ENCODE peak calls at places on chromosomes 4 and X, in six cellular contexts. One of them, this sample, is unnamed.
A peak's percentile ranks its signal among the peaks of the same experiment; 100 is the strongest.

GRCh38 chr4:118018381-118018780 is 15.9 kb upstream of the NDST3 start:
- DNase-seq in CD4-positive, alpha-beta memory T cell: no peak
- DNase-seq in psoas muscle: no peak
- DNase-seq in GM23248: no peak
- DNase-seq in thoracic aorta: no peak
- DNase-seq in OCI-LY7: no peak
- DNase-seq in this sample: no peak

GRCh38 chr4:114091546-114091945 is 112.1 kb upstream of the ARSJ start:
- DNase-seq in GM23248: no peak
- DNase-seq in thoracic aorta: no peak
- DNase-seq in psoas muscle: no peak
- DNase-seq in OCI-LY7: no peak
- DNase-seq in CD4-positive, alpha-beta memory T cell: no peak
- DNase-seq in this sample: no peak

GRCh38 chr4:183600189-183600685 is 58.7 kb downstream of the RWDD4 start:
- DNase-seq in OCI-LY7: peak; percentile 21
- DNase-seq in GM23248: peak; percentile 25
- DNase-seq in CD4-positive, alpha-beta memory T cell: no peak
- DNase-seq in thoracic aorta: no peak
- DNase-seq in psoas muscle: no peak
- DNase-seq in this sample: no peak

GRCh38 chr4:106624674-106625073 is 256.1 kb upstream of the GIMD1 start:
- DNase-seq in psoas muscle: no peak
- DNase-seq in CD4-positive, alpha-beta memory T cell: no peak
- DNase-seq in OCI-LY7: no peak
- DNase-seq in thoracic aorta: no peak
- DNase-seq in GM23248: peak; percentile 66
- DNase-seq in this sample: no peak

GRCh38 chr4:96473246-96473645 is 633.4 kb downstream of the PDHA2 start:
- DNase-seq in OCI-LY7: no peak
- DNase-seq in psoas muscle: no peak
- DNase-seq in GM23248: no peak
- DNase-seq in thoracic aorta: no peak
- DNase-seq in CD4-positive, alpha-beta memory T cell: no peak
- DNase-seq in this sample: no peak

GRCh38 chr4:48252313-48252712 is 17.3 kb downstream of the TEC start:
- DNase-seq in CD4-positive, alpha-beta memory T cell: no peak
- DNase-seq in OCI-LY7: no peak
- DNase-seq in GM23248: no peak
- DNase-seq in psoas muscle: no peak
- DNase-seq in thoracic aorta: no peak
- DNase-seq in this sample: no peak

GRCh38 chr4:71680706-71681105 is 103.2 kb downstream of the GC start:
- DNase-seq in thoracic aorta: no peak
- DNase-seq in psoas muscle: no peak
- DNase-seq in GM23248: peak; percentile 18
- DNase-seq in CD4-positive, alpha-beta memory T cell: no peak
- DNase-seq in OCI-LY7: no peak
- DNase-seq in this sample: no peak

GRCh38 chr4:4752576-4753401 is 106.7 kb upstream of the MSX1 start:
- DNase-seq in GM23248: no peak
- DNase-seq in thoracic aorta: no peak
- DNase-seq in OCI-LY7: no peak
- DNase-seq in psoas muscle: no peak
- DNase-seq in CD4-positive, alpha-beta memory T cell: no peak
- DNase-seq in this sample: no peak

GRCh38 chrX:25290132-25290531 is 274.4 kb upstream of the ARX start:
- DNase-seq in psoas muscle: no peak
- DNase-seq in GM23248: no peak
- DNase-seq in thoracic aorta: no peak
- DNase-seq in OCI-LY7: no peak
- DNase-seq in CD4-positive, alpha-beta memory T cell: no peak
- DNase-seq in this sample: no peak

GRCh38 chrX:8084023-8084422 is 87.0 kb downstream of the VCX2 start:
- DNase-seq in OCI-LY7: no peak
- DNase-seq in CD4-positive, alpha-beta memory T cell: no peak
- DNase-seq in thoracic aorta: no peak
- DNase-seq in psoas muscle: no peak
- DNase-seq in GM23248: no peak
- DNase-seq in this sample: no peak

GRCh38 chrX:19350831-19351447 is 7.2 kb downstream of the PDHA1 start:
- DNase-seq in GM23248: no peak
- DNase-seq in OCI-LY7: no peak
- DNase-seq in psoas muscle: no peak
- DNase-seq in CD4-positive, alpha-beta memory T cell: no peak
- DNase-seq in thoracic aorta: no peak
- DNase-seq in this sample: no peak

GRCh38 chrX:136691028-136691809 is 43.3 kb downstream of the CD40LG start:
- DNase-seq in psoas muscle: no peak
- DNase-seq in thoracic aorta: no peak
- DNase-seq in GM23248: no peak
- DNase-seq in OCI-LY7: no peak
- DNase-seq in CD4-positive, alpha-beta memory T cell: peak; percentile 46
- DNase-seq in this sample: no peak

GRCh38 chr4:157043131-157043530 is 32.8 kb upstream of the GLRB start:
- DNase-seq in GM23248: peak; percentile 38
- DNase-seq in psoas muscle: no peak
- DNase-seq in OCI-LY7: no peak
- DNase-seq in thoracic aorta: no peak
- DNase-seq in CD4-positive, alpha-beta memory T cell: no peak
- DNase-seq in this sample: no peak

GRCh38 chr4:169159614-169160013 is 111.1 kb downstream of the SH3RF1 start:
- DNase-seq in OCI-LY7: no peak
- DNase-seq in GM23248: peak; percentile 80
- DNase-seq in thoracic aorta: no peak
- DNase-seq in CD4-positive, alpha-beta memory T cell: no peak
- DNase-seq in psoas muscle: no peak
- DNase-seq in this sample: no peak

GRCh38 chrX:12977761-12978204 is 2.9 kb downstream of the TMSB4X start:
- DNase-seq in OCI-LY7: no peak
- DNase-seq in psoas muscle: no peak
- DNase-seq in thoracic aorta: no peak
- DNase-seq in GM23248: peak; percentile 29
- DNase-seq in CD4-positive, alpha-beta memory T cell: no peak
- DNase-seq in this sample: no peak

GRCh38 chrX:134144231-134144630 is 92.8 kb upstream of the CCDC160 start:
- DNase-seq in OCI-LY7: peak; percentile 21
- DNase-seq in psoas muscle: no peak
- DNase-seq in GM23248: peak; percentile 6
- DNase-seq in CD4-positive, alpha-beta memory T cell: peak; percentile 1
- DNase-seq in thoracic aorta: no peak
- DNase-seq in this sample: no peak

DNA sequence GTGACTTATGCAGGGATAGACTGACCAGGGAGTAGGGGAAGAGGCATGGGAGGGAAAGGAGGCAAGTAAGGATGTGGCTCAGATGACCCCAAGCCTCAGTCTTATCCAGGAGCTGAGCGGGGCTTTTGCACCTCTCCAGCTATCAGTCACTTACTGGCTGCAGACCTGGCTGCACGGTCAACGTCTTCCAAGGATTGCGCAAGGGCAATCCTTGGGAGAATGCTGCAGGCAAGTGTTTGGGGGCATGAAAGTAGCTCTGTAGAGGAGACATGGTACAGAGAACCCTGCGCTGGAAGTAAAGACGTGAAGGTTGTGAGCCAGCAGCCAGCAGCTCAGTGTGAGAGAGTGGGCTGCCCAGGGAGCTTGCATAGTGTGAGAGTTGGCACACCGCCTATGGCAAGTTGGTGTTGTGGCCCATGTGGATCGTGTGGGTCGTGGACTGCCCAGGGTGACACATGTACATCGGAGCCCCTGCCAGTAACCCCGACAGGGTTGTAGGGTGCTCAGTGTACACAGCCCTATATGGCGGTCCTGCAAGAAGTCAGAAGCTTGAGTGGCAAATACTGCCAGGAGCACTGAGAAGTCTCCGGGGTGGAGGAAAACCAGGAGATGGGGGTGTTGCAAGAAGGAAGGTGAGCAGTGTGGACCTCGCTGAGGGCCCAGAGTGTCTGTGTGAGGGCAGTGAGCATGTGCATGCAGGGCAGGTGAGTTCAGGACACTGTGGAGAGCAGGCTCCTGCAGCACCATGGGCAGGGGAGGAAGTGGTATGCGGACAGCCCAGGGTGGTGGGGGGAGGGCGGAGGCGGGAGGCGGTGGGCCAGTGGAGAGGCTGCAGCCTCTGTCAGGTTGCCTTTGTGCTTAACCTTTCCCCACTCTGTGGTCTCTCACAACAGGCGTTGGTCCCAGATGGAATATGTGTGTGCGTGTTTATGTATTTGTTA is 50.9 kb downstream of the KIT start:
- DNase-seq in CD4-positive, alpha-beta memory T cell: no peak
- DNase-seq in thoracic aorta: no peak
- DNase-seq in OCI-LY7: no peak
- DNase-seq in psoas muscle: no peak
- DNase-seq in GM23248: no peak
- DNase-seq in this sample: no peak
- H3K4me3 ChIP-seq in CD4-positive, alpha-beta memory T cell: no peak overlapping the region
- H3K4me3 ChIP-seq in thoracic aorta: no peak overlapping the region
- H3K4me3 ChIP-seq in OCI-LY7: no peak overlapping the region
- H3K4me3 ChIP-seq in psoas muscle: no peak overlapping the region
- H3K4me3 ChIP-seq in GM23248: no peak overlapping the region
- H3K4me3 ChIP-seq in this sample: no peak overlapping the region

DNA sequence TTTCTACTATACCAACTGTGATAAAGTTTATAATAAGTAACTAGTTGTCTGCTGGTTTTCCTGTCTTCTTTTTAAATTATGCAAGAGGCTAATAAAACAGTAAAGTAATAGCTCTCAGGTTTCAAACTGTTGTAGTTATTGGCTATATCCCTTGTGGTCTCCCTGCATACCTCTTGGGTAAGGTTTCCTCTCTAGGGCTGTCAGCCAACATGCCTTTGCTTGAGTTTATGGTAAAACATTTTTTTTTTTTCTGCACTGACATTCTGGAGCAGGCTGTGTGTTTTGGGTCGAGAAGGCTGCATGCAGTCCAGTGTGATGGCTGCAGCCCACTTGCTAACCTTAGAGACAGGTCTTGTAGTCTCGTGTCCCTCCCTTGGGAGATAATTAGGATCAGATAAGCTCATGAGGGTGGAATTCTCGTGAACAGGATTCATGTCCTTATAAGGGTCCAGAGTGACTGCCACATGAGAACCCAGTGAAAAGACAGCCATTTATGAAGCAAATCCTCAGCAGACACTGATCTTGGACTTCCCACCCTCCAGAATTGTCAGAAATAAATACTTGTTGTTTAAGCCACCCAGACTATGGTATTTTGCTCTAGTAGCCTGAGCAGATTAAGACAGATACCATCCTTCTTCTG is 831.2 kb downstream of the CCSER1 start:
- DNase-seq in OCI-LY7: no peak
- DNase-seq in thoracic aorta: no peak
- DNase-seq in CD4-positive, alpha-beta memory T cell: no peak
- DNase-seq in GM23248: no peak
- DNase-seq in psoas muscle: no peak
- DNase-seq in this sample: no peak
- H3K27ac ChIP-seq in OCI-LY7: no peak overlapping the region
- H3K27ac ChIP-seq in thoracic aorta: no peak overlapping the region
- H3K27ac ChIP-seq in CD4-positive, alpha-beta memory T cell: no peak overlapping the region
- H3K27ac ChIP-seq in GM23248: no peak overlapping the region
- H3K27ac ChIP-seq in psoas muscle: no peak overlapping the region
- H3K27ac ChIP-seq in this sample: no peak overlapping the region

GRCh38 chr4:30724217-30724616 is 4.0 kb downstream of the PCDH7 start:
- DNase-seq in CD4-positive, alpha-beta memory T cell: no peak
- DNase-seq in thoracic aorta: no peak
- DNase-seq in psoas muscle: no peak
- DNase-seq in GM23248: no peak
- DNase-seq in OCI-LY7: no peak
- DNase-seq in this sample: no peak

GRCh38 chr4:30728291-30728690 is 8.1 kb downstream of the PCDH7 start:
- DNase-seq in psoas muscle: no peak
- DNase-seq in GM23248: no peak
- DNase-seq in OCI-LY7: no peak
- DNase-seq in CD4-positive, alpha-beta memory T cell: no peak
- DNase-seq in thoracic aorta: no peak
- DNase-seq in this sample: no peak

GRCh38 chr4:30727409-30727808 is 7.2 kb downstream of the PCDH7 start:
- DNase-seq in GM23248: no peak
- DNase-seq in OCI-LY7: no peak
- DNase-seq in psoas muscle: no peak
- DNase-seq in thoracic aorta: no peak
- DNase-seq in CD4-positive, alpha-beta memory T cell: no peak
- DNase-seq in this sample: no peak

GRCh38 chr4:30725562-30725961 is 5.4 kb downstream of the PCDH7 start:
- DNase-seq in OCI-LY7: no peak
- DNase-seq in GM23248: no peak
- DNase-seq in CD4-positive, alpha-beta memory T cell: no peak
- DNase-seq in thoracic aorta: no peak
- DNase-seq in psoas muscle: no peak
- DNase-seq in this sample: no peak

DNA sequence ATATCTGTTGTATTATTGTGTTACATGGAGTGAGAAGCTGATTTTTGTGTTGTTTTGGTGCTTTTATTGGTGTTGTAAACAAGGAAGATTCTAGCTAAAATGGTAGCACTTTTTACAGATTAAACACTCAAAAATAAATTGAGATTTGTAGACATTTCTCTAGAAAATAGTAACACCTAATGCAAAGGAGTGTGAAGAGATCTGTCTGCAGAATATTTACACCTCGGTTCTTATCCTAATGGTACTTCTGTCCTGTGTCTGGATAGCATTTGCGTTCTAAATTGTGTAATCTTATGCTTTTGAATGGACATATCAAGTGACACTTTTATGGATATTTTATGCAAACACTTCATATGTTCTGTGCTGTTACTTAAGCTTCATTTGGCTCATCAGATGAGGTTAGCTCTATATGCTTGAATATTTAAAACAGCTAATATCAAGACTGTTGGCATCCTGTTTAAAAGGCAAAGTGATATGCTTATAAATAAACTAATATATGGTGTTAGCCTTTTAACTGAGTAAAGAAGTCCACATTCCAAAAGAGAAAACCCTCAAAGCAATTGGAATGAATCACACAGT is 6.0 kb downstream of the PCDH7 start:
- DNase-seq in CD4-positive, alpha-beta memory T cell: no peak
- DNase-seq in thoracic aorta: no peak
- DNase-seq in OCI-LY7: no peak
- DNase-seq in GM23248: no peak
- DNase-seq in psoas muscle: no peak
- DNase-seq in this sample: no peak
- H3K4me3 ChIP-seq in CD4-positive, alpha-beta memory T cell: no peak overlapping the region
- H3K4me3 ChIP-seq in thoracic aorta: peak overlapping the region; percentile 83
- H3K4me3 ChIP-seq in OCI-LY7: no peak overlapping the region
- H3K4me3 ChIP-seq in GM23248: no peak overlapping the region
- H3K4me3 ChIP-seq in psoas muscle: no peak overlapping the region
- H3K4me3 ChIP-seq in this sample: no peak overlapping the region

GRCh38 chr4:476501-476900 is 22.5 kb downstream of the ZNF721 start:
- DNase-seq in thoracic aorta: no peak
- DNase-seq in OCI-LY7: no peak
- DNase-seq in psoas muscle: no peak
- DNase-seq in CD4-positive, alpha-beta memory T cell: no peak
- DNase-seq in GM23248: peak; percentile 60
- DNase-seq in this sample: no peak

GRCh38 chr4:475962-476361 is 23.0 kb downstream of the ZNF721 start:
- DNase-seq in psoas muscle: no peak
- DNase-seq in CD4-positive, alpha-beta memory T cell: no peak
- DNase-seq in GM23248: no peak
- DNase-seq in thoracic aorta: no peak
- DNase-seq in OCI-LY7: no peak
- DNase-seq in this sample: no peak

GRCh38 chr4:478373-478772 is 20.6 kb downstream of the ZNF721 start:
- DNase-seq in psoas muscle: no peak
- DNase-seq in GM23248: peak; percentile 14
- DNase-seq in thoracic aorta: no peak
- DNase-seq in OCI-LY7: no peak
- DNase-seq in CD4-positive, alpha-beta memory T cell: no peak
- DNase-seq in this sample: no peak

GRCh38 chr4:473575-474457 is 25.1 kb downstream of the ZNF721 start:
- DNase-seq in psoas muscle: peak; percentile 93
- DNase-seq in GM23248: peak; percentile 99
- DNase-seq in OCI-LY7: peak; percentile 99
- DNase-seq in CD4-positive, alpha-beta memory T cell: peak; percentile 96
- DNase-seq in thoracic aorta: peak; percentile 85
- DNase-seq in this sample: peak; percentile 93

GRCh38 chr4:477686-478085 is 21.3 kb downstream of the ZNF721 start:
- DNase-seq in GM23248: no peak
- DNase-seq in thoracic aorta: no peak
- DNase-seq in psoas muscle: no peak
- DNase-seq in CD4-positive, alpha-beta memory T cell: no peak
- DNase-seq in OCI-LY7: no peak
- DNase-seq in this sample: no peak
- H3K27ac ChIP-seq in GM23248: no peak overlapping the region
- H3K27ac ChIP-seq in thoracic aorta: no peak overlapping the region
- H3K27ac ChIP-seq in psoas muscle: no peak overlapping the region
- H3K27ac ChIP-seq in CD4-positive, alpha-beta memory T cell: no peak overlapping the region
- H3K27ac ChIP-seq in OCI-LY7: no peak overlapping the region
- H3K27ac ChIP-seq in this sample: no peak overlapping the region

This sample was measured in CD8-positive, alpha-beta T cell.